ENCODE peak calls at places on chromosomes 13 and 19, in nine cellular contexts. J is upper lobe of left lung, Q is esophagus squamous epithelium, S is tibial artery, G is upper lobe of right lung, E is cardiac muscle cell, C is stomach, O is breast epithelium, W is H9. I is an unnamed sample. For H3K9me3, the result is how much of the 10 kb centered on the place peaks cover.

GRCh38 chr19:15374105-15374651 is 5.4 kb downstream of the AKAP8 start:
- DNase-seq in J (no peak), Q (no peak), S (no peak), G (no peak), E (no peak), C (no peak), O (no peak), W (no peak), I (no peak)

GRCh38 chr13:23007430-23007829 is 173.3 kb upstream of the SGCG start:
- DNase-seq in J (no peak), Q (no peak), S (no peak), G (no peak), E (no peak), C (no peak), O (no peak), W (no peak), I (no peak)

GRCh38 chr19:18603255-18603957 is 3.2 kb downstream of the CRLF1 start:
- DNase-seq in J (no peak), Q (no peak), S (no peak), G (no peak), E (no peak), C (no peak), O (no peak), W (peak), I (no peak)

GRCh38 chr19:15401397-15401710 is 17.4 kb downstream of the AKAP8L start:
- DNase-seq in J (no peak), Q (no peak), S (no peak), G (no peak), E (no peak), C (no peak), O (no peak), W (no peak), I (no peak)

GRCh38 chr13:88701551-88701950 is 1030.4 kb downstream of the SLITRK5 start:
- DNase-seq in J (no peak), Q (no peak), S (no peak), G (no peak), E (no peak), C (no peak), O (no peak), W (no peak), I (no peak)

GRCh38 chr13:50130686-50131051 is 115.4 kb downstream of the KCNRG start:
- DNase-seq in J (peak), Q (no peak), S (peak), G (no peak), E (peak), C (no peak), O (no peak), W (peak), I (no peak)

GRCh38 chr13:44396963-44397580 is 23.4 kb downstream of the SERP2 start:
- DNase-seq in J (no peak), Q (no peak), S (no peak), G (no peak), E (peak), C (no peak), O (no peak), W (no peak), I (no peak)

GRCh38 chr19:18174983-18175382 is 1.4 kb downstream of the IFI30 start:
- DNase-seq in J (no peak), Q (no peak), S (no peak), G (no peak), E (no peak), C (no peak), O (no peak), W (no peak), I (no peak)

GRCh38 chr19:18157465-18158063 is 4.6 kb downstream of the PIK3R2 start:
- DNase-seq in J (no peak), Q (no peak), S (no peak), G (no peak), E (no peak), C (no peak), O (no peak), W (peak), I (no peak)

GRCh38 chr13:35766663-35767062 is 290.2 kb upstream of the MAB21L1 start:
- DNase-seq in J (no peak), Q (no peak), S (no peak), G (no peak), E (no peak), C (no peak), O (no peak), W (no peak), I (no peak)

GRCh38 chr19:8396563-8397203 is 6.5 kb downstream of the RAB11B start:
- DNase-seq in J (peak), Q (no peak), S (no peak), G (peak), E (peak), C (peak), O (peak), W (peak), I (peak)

GRCh38 chr19:5452594-5453565 is 2.3 kb upstream of the ZNRF4 start:
- DNase-seq in J (no peak), Q (no peak), S (no peak), G (no peak), E (no peak), C (no peak), O (no peak), W (no peak), I (no peak)

GRCh38 chr13:99357149-99357596 is 50.0 kb upstream of the GPR183 start:
- DNase-seq in J (no peak), Q (no peak), S (no peak), G (no peak), E (no peak), C (no peak), O (no peak), W (no peak), I (peak)

GRCh38 chr19:2476451-2477140 is 669 bp downstream of the GADD45B start:
- DNase-seq in J (peak), Q (no peak), S (peak), G (peak), E (peak), C (peak), O (peak), W (no peak), I (peak)

GRCh38 chr19:18586311-18586710 is 2.3 kb upstream of the REX1BD start:
- DNase-seq in J (no peak), Q (no peak), S (no peak), G (no peak), E (no peak), C (no peak), O (no peak), W (no peak), I (no peak)

GRCh38 chr13:23845309-23845708 is 43.9 kb downstream of the MIPEP start:
- DNase-seq in J (no peak), Q (no peak), S (no peak), G (no peak), E (no peak), C (no peak), O (no peak), W (no peak), I (no peak)

GRCh38 chr13:48000559-48001126 is 430 bp downstream of the SUCLA2 start:
- DNase-seq in J (peak), Q (no peak), S (peak), G (no peak), E (peak), C (peak), O (peak), W (peak), I (no peak)

GRCh38 chr19:16522559-16523377 is 19.5 kb downstream of the CHERP start:
- DNase-seq in J (no peak), Q (no peak), S (no peak), G (no peak), E (no peak), C (no peak), O (no peak), W (no peak), I (no peak)
- H3K9me3 ChIP-seq in J (under half), Q (under half), S (under half), G (under half), E (under half), C (under half), O (under half), W (under half), I (under half)

GRCh38 chr19:47429140-47429793 is 9.9 kb upstream of the MEIS3 start:
- DNase-seq in J (no peak), Q (no peak), S (no peak), G (peak), E (no peak), C (no peak), O (no peak), W (peak), I (no peak)

GRCh38 chr19:47432499-47432898 is 13.2 kb upstream of the MEIS3 start:
- DNase-seq in J (no peak), Q (no peak), S (no peak), G (no peak), E (no peak), C (no peak), O (no peak), W (no peak), I (no peak)

GRCh38 chr19:47428177-47428894 is 9.0 kb upstream of the MEIS3 start:
- DNase-seq in J (peak), Q (no peak), S (peak), G (peak), E (peak), C (peak), O (peak), W (peak), I (peak)

GRCh38 chr19:47432091-47432490 is 12.8 kb upstream of the MEIS3 start:
- DNase-seq in J (no peak), Q (no peak), S (no peak), G (no peak), E (no peak), C (no peak), O (no peak), W (no peak), I (no peak)

GRCh38 chr19:47430041-47430802 is 10.9 kb upstream of the MEIS3 start:
- DNase-seq in J (peak), Q (no peak), S (no peak), G (peak), E (peak), C (peak), O (peak), W (peak), I (no peak)
- TF ChIP-seq CTCF in J (peak), Q (peak), S (peak), G (peak), E (peak), C (no peak), O (peak), W (no peak), I (no peak)

GRCh38 chr19:23823952-23824389 is 65.3 kb upstream of the ZNF681 start:
- DNase-seq in J (no peak), Q (no peak), S (no peak), G (no peak), E (peak), C (no peak), O (no peak), W (peak), I (no peak)

GRCh38 chr19:23817519-23817918 is 58.8 kb upstream of the ZNF681 start:
- DNase-seq in J (peak), Q (no peak), S (no peak), G (no peak), E (peak), C (peak), O (no peak), W (peak), I (peak)

DNA sequence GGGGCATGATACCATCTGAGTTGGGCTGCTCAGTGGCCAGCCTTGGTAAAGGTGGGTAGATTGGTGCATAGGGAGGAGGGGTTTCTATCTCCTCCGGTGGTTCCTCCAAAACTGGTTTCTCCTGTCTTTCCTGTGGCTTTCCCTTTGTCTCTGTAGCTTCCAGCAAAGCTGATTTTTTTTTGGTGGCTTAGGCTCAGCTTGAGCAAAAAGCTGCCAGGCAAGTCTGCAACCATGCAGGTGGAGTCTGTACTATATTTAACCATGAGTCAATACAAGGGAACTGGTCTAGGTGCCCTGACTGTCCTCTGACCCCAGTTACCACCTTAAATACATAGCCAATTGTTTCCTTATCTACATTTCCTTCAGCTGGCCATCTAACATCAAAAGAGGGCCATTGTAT is 64.0 kb upstream of the ZNF681 start:
- DNase-seq in J (no peak), Q (no peak), S (no peak), G (no peak), E (no peak), C (peak), O (no peak), W (no peak), I (no peak)
- H3K9me3 ChIP-seq in J (half or more), Q (under half), S (under half), G (under half), E (under half), C (half or more), O (half or more), W (under half), I (under half)

DNA sequence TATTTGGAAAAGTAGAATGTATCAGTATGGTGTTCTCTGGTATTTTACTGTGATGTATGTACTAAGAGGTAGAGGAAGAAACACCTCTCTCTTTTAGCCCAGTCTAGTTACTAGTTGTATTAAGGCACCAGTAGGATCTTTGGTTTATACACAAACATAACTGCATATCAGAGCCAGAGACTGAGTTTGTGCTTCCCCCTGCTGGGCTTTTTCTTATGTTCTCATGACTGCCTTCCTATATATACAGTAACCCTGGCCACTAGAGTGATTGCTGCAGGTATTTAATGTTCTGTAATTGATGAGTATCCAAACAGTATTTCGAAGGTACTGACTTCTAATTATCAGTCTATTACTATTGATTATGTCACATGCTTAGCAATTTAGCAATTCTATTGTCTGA is 202.5 kb upstream of the KLHL1 start:
- DNase-seq in J (no peak), Q (no peak), S (no peak), G (no peak), E (peak), C (peak), O (no peak), W (no peak), I (no peak)
- TF ChIP-seq CTCF in J (no peak), Q (no peak), S (no peak), G (peak), E (no peak), C (peak), O (no peak), W (peak), I (no peak)

DNA sequence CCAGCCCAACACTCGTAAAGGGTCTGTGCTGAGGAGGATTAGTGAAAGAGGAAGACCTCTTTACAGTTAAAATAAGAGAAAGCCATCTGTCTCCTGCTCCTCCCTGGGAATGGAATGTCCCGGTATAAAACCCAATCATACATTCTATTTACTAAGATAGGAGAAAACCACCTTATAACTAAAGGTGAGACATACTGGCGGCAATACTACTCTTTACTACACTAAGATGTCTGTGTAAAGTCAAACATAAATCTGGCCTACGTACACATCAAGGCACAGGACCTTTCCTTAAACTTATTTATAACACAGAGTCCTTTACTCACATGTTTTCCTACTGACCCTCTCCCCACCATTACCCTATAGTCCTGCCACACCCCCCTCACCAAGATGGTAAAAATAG is 3.3 kb downstream of the ZNF350 start:
- DNase-seq in J (no peak), Q (no peak), S (no peak), G (no peak), E (no peak), C (no peak), O (no peak), W (no peak), I (no peak)
- H3K9me3 ChIP-seq in J (half or more), Q (under half), S (under half), G (under half), E (under half), C (half or more), O (half or more), W (under half), I (half or more)

DNA sequence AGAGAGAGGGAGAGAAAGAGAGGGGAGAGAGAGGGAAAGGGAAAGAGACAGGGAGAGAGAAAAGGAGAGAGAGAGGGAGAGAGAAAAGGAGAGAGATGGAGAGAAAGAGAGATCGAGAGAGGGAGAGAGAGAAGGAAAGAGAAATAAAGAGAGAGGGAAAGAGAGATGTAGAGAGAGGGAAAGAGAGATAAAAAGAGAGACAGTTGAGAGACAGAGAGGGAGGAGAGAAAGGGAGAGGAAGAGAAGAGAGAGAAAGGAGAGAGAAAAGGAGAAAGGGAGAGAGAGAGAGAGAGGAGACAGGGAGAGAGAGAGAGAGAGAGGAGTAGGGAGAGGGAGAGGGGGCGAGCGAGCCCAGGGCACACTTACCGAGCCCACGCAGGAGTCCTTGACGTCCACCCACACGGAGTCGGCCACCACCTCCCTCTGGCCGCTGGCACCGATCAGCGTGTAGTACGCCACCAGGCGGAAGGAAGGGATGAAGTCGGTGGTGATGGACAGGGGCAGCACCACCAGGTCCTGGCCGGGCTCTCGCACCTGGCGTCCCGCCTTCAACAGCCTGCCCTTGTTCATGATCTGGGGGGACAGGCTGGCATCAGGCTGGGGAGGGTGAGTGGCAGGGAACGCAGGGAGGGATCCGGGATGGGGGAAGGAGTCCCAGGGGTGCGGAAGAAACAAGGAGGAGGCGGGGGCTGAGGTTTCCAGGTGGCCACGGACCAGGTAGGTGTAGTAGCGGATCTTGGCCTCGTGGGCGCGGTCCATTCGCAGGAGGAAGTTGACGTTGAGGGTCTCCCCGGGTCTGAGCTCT is 10.0 kb downstream of the C3 start:
- DNase-seq in J (no peak), Q (no peak), S (no peak), G (no peak), E (no peak), C (no peak), O (no peak), W (peak), I (no peak)
- TF ChIP-seq CTCF in J (no peak), Q (no peak), S (no peak), G (peak), E (no peak), C (no peak), O (no peak), W (peak), I (no peak)

GRCh38 chr13:111577429-111577828 is 257.0 kb downstream of the TEX29 start:
- DNase-seq in J (no peak), Q (no peak), S (no peak), G (no peak), E (no peak), C (no peak), O (no peak), W (no peak), I (no peak)
- H3K9me3 ChIP-seq in J (under half), Q (under half), S (under half), G (under half), E (under half), C (under half), O (under half), W (under half), I (under half)

DNA sequence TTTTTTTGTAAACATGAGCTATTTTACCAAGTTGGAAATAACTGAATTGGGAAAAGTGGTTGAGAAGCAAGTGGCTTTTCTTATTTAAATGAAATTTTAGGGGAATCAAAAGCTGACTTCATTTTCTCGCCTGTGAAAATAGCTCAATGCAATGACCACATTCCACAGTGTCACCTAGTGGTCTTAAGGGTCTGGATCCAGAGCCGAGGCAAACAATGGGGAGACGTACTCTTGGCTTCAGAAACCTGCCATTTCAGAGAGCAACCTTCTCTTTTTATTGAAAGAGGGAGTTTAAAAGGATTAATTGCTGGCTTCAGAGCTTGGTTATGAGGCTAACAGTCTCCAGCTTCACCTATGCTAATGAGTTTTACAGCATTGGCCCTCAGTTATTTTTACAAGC is 39.7 kb upstream of the RXFP2 start:
- DNase-seq in J (no peak), Q (no peak), S (no peak), G (no peak), E (peak), C (no peak), O (no peak), W (peak), I (no peak)
- TF ChIP-seq CTCF in J (no peak), Q (no peak), S (no peak), G (no peak), E (peak), C (no peak), O (no peak), W (peak), I (no peak)

I was measured in CD4-positive, alpha-beta T cell.